ENCODE peak calls at places on chromosomes 7 and 10, in eight cellular contexts. J, Z, N, P, T, R, A and F are unnamed samples.

GRCh38 chr7:83850941-83851340 is 202.0 kb upstream of the SEMA3E start:
- DNase-seq in R (no peak), T (no peak), J (no peak), P (no peak), A (no peak), N (no peak), Z (no peak), F (no peak)

GRCh38 chr10:3398825-3399646 is 226.5 kb upstream of the PITRM1 start:
- DNase-seq in R (peak), N (no peak), T (no peak), J (peak), Z (no peak), P (no peak), A (no peak), F (no peak)

GRCh38 chr10:132330486-132330833 is 1.5 kb upstream of the LRRC27 start:
- DNase-seq in T (no peak), N (no peak), R (no peak), P (no peak), Z (no peak), J (peak), A (no peak), F (no peak)

GRCh38 chr7:32536585-32536984 is 41.3 kb downstream of the AVL9 start:
- DNase-seq in Z (no peak), A (no peak), T (peak), R (peak), J (no peak), P (no peak), N (peak), F (no peak)

GRCh38 chr10:111522551-111522950 is 445.7 kb downstream of the ADRA2A start:
- DNase-seq in J (no peak), P (no peak), R (no peak), T (no peak), A (no peak), Z (no peak), N (no peak), F (no peak)

GRCh38 chr7:28623863-28624262 is 211.5 kb downstream of the CREB5 start:
- DNase-seq in A (no peak), P (no peak), T (peak), N (no peak), J (no peak), Z (no peak), R (no peak), F (no peak)

GRCh38 chr7:107613948-107614347 is 33.9 kb downstream of the BCAP29 start:
- DNase-seq in A (no peak), J (no peak), N (no peak), P (no peak), T (no peak), R (no peak), Z (no peak), F (no peak)

GRCh38 chr10:114962441-114962840 is 24.4 kb downstream of the TRUB1 start:
- DNase-seq in J (no peak), N (no peak), T (no peak), A (no peak), R (no peak), P (no peak), Z (no peak), F (no peak)

GRCh38 chr7:8058852-8059251 is 90.3 kb downstream of the GLCCI1 start:
- DNase-seq in T (no peak), N (no peak), Z (no peak), R (no peak), A (no peak), P (no peak), J (no peak), F (no peak)

GRCh38 chr7:80858141-80858903 is 60.5 kb downstream of the SEMA3C start:
- DNase-seq in J (no peak), T (no peak), A (no peak), Z (no peak), R (no peak), P (no peak), N (peak), F (no peak)

GRCh38 chr7:13028036-13028730 is 340.8 kb downstream of the ARL4A start:
- DNase-seq in Z (no peak), N (no peak), J (no peak), R (no peak), A (no peak), T (no peak), P (no peak), F (no peak)

GRCh38 chr7:138170959-138171703 is 94.9 kb downstream of the AKR1D1 start:
- DNase-seq in N (no peak), P (peak), Z (peak), A (no peak), J (no peak), R (no peak), T (no peak), F (no peak)

GRCh38 chr10:5147255-5147980 is 37.5 kb downstream of the AKR1C8 start:
- DNase-seq in N (no peak), A (no peak), Z (no peak), R (no peak), P (no peak), J (no peak), T (no peak), F (no peak)

GRCh38 chr10:126157127-126157526 is 231.2 kb downstream of the ADAM12 start:
- DNase-seq in Z (no peak), P (no peak), R (no peak), A (no peak), N (no peak), T (no peak), J (no peak), F (no peak)

GRCh38 chr10:131860806-131861440 is 39.9 kb upstream of the PPP2R2D start:
- DNase-seq in T (no peak), J (peak), R (no peak), Z (no peak), N (no peak), P (no peak), A (no peak), F (no peak)

GRCh38 chr7:107501593-107501992 is 31.7 kb downstream of the GPR22 start:
- DNase-seq in J (no peak), R (peak), A (no peak), N (peak), T (peak), Z (peak), P (peak), F (no peak)

GRCh38 chr7:114269714-114270113 is 144.9 kb upstream of the FOXP2 start:
- DNase-seq in T (no peak), Z (no peak), J (no peak), P (no peak), R (no peak), A (no peak), N (no peak), F (no peak)

GRCh38 chr10:6398419-6398818 is 181.7 kb downstream of the PRKCQ start:
- DNase-seq in N (no peak), J (no peak), T (no peak), P (no peak), R (no peak), Z (no peak), A (no peak), F (no peak)

GRCh38 chr10:119723624-119724023 is 2.2 kb upstream of the INPP5F start:
- DNase-seq in P (no peak), J (no peak), R (no peak), A (no peak), N (no peak), Z (no peak), T (no peak), F (no peak)

GRCh38 chr7:139034855-139035587 is 821 bp downstream of the ZC3HAV1L start:
- DNase-seq in P (no peak), J (no peak), Z (peak), R (no peak), T (peak), N (peak), A (no peak), F (no peak)

GRCh38 chr10:121579656-121580055 is 18.6 kb downstream of the FGFR2 start:
- DNase-seq in N (no peak), A (no peak), Z (no peak), T (peak), R (no peak), J (no peak), P (no peak), F (no peak)

GRCh38 chr7:129502708-129503685 is 666 bp downstream of the SMKR1 start:
- DNase-seq in A (no peak), P (peak), N (no peak), J (no peak), Z (peak), T (peak), R (no peak), F (no peak)

GRCh38 chr7:69656890-69657289 is 58.6 kb downstream of the AUTS2 start:
- DNase-seq in A (no peak), Z (no peak), T (no peak), N (no peak), P (no peak), J (no peak), R (no peak), F (no peak)

GRCh38 chr7:71491331-71491730 is 359.4 kb downstream of the GALNT17 start:
- DNase-seq in T (no peak), A (no peak), J (no peak), P (no peak), R (no peak), Z (no peak), N (no peak), F (no peak)

GRCh38 chr7:156079156-156079555 is 266.9 kb upstream of the SHH start:
- DNase-seq in Z (no peak), J (peak), P (no peak), N (no peak), A (no peak), R (no peak), T (no peak), F (no peak)

GRCh38 chr10:8424555-8425201 is 370.2 kb downstream of the GATA3 start:
- DNase-seq in T (no peak), J (no peak), N (no peak), R (no peak), Z (no peak), P (no peak), A (no peak), F (no peak)

GRCh38 chr7:110721395-110721794 is 369.5 kb upstream of the LRRN3 start:
- DNase-seq in T (no peak), R (no peak), A (no peak), N (no peak), J (no peak), Z (no peak), P (no peak), F (no peak)

GRCh38 chr7:121003986-121004685 is 15.6 kb downstream of the CPED1 start:
- DNase-seq in T (no peak), P (no peak), J (no peak), R (no peak), A (no peak), N (no peak), Z (no peak), F (no peak)

DNA sequence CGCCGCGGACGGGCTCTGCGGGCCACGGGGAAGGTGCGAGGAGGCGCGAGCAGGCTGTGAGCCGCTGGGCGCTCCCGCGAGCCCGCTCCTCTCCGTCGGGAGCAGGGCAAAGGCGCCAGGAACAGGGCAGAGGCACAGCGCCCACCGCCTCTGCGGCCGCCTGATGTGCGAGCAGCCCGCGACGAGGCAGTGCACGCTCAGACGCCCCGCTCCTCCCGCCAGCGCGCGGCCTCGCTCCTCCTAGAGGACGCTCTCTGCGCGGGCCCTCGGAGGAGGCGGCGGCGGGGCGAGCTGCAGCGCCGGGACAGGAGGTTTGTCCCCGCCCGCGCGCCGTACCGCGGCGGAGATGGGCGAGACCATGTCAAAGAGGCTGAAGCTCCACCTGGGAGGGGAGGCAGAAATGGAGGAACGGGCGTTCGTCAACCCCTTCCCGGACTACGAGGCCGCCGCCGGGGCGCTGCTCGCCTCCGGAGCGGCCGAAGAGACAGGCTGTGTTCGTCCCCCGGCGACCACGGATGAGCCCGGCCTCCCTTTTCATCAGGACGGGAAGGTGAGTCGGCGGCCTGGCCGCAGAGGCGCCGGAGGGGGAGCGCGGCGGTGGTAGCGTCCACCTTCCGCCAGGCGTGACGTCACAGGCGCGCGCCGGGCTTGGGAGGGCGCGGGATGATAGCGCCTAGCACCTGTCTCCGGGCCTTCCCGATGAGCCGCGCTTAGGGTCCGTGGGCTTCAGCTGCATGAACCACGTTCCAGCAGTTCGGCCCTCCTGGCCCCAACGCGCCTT is 733 bp downstream of the LANCL2 start:
- DNase-seq in N (peak), R (peak), A (peak), T (peak), J (peak), P (peak), Z (peak), F (peak)
- TF ChIP-seq CTCF in N (no peak), R (peak), A (peak), T (peak), J (peak), P (peak), Z (peak), F (peak)

GRCh38 chr10:20855398-20856038 is 41.6 kb downstream of the NEBL start:
- DNase-seq in P (no peak), R (no peak), Z (no peak), N (peak), J (no peak), A (no peak), T (peak), F (no peak)
- TF ChIP-seq CTCF in P (peak), R (peak), Z (peak), N (peak), J (peak), A (no peak), T (peak), F (peak)

DNA sequence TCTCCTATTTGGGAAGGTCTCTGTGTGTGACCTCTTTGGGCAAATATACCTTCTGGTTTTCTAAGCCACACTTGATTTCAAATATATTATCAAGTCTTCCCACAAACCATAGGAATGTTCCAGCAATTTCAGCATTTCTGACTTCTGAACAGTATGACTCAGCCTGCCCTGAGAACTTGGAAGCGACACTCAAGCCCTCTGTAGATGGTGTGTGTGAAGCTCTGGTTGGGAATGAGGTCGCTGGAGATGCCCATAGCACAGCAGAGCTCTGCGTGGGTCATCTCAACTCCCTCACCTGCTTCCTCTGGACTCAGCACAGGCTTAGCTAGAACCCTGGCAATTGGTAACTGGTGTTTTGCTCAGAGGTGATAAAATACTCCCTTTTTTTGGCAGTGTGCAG is 87.3 kb upstream of the NRP1 start:
- DNase-seq in P (no peak), R (no peak), A (peak), N (peak), Z (no peak), T (peak), J (no peak), F (no peak)
- TF ChIP-seq CTCF in P (no peak), R (no peak), A (no peak), N (no peak), Z (no peak), T (no peak), J (no peak), F (no peak)

DNA sequence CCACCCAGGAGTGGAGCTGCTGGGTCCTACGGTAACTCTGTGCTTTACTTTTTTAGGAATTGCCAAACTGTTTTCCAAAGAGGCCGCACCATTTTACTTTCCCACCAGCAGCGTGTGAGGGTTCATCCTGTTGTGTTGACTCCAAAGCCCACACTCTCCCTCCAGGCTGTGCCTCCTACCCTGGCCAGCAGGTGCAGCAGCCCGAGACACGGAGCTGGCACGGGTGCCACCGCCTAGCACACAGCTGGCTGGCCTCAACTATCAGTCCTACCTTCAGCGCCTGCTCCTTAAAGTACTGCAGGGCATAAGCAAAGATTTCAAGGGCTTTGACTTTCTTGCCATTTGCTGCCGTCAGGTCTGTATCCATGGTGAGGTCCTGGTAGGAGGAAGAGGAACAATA is 44.0 kb downstream of the HSPA12A start:
- DNase-seq in R (no peak), P (no peak), J (no peak), A (no peak), T (no peak), N (no peak), Z (no peak), F (no peak)
- TF ChIP-seq CTCF in R (no peak), P (no peak), J (no peak), A (no peak), T (no peak), N (no peak), Z (no peak), F (no peak)

DNA sequence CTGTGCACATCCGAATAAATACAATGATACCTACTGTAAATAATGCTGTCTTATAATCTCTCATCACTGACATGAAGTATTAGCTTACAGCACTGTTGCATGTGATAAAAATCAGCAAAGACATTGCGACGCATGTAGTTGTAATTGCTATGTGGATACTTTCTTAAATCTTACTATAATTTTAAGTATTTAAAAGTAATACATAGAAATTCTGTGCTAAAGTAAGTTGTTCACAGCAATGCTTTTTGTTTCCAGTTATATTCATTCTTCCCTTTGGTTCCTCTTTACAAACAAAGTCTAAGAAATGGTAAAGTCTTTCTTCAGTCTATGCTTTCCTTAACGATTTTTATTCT is 113.7 kb upstream of the DGKB start:
- DNase-seq in T (no peak), J (no peak), R (no peak), P (no peak), Z (no peak), N (no peak), A (no peak), F (no peak)
- TF ChIP-seq CTCF in T (no peak), J (peak), R (no peak), P (no peak), Z (no peak), N (no peak), A (no peak), F (peak)

GRCh38 chr7:89780291-89780690 is 374.0 kb upstream of the STEAP1 start:
- DNase-seq in P (no peak), A (no peak), T (no peak), N (no peak), J (no peak), Z (no peak), R (no peak), F (no peak)
- TF ChIP-seq CTCF in P (no peak), A (no peak), T (no peak), N (no peak), J (no peak), Z (no peak), R (no peak), F (no peak)

DNA sequence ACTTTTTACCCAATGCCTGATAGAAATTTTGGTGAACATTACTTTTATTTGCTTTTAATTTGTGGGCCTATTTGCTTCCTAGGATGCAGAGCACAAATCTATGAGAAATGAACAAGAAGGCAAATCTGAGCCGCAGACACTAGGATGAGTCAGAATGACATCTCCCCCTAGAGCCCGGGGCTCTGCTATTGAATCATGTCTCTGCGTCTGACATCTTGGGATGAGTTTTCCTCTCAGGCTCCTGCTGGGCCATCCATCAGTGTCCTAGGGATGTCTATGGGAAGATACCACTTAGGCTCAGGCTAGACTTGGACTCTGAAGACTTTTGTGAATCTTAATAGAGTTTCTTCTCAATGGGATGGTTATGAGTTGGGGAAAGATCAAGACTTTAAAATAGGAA is 157.3 kb upstream of the MTPN start:
- DNase-seq in P (no peak), J (no peak), A (no peak), N (peak), Z (no peak), T (peak), R (no peak), F (no peak)
- TF ChIP-seq CTCF in P (no peak), J (no peak), A (no peak), N (peak), Z (no peak), T (no peak), R (no peak), F (no peak)

DNA sequence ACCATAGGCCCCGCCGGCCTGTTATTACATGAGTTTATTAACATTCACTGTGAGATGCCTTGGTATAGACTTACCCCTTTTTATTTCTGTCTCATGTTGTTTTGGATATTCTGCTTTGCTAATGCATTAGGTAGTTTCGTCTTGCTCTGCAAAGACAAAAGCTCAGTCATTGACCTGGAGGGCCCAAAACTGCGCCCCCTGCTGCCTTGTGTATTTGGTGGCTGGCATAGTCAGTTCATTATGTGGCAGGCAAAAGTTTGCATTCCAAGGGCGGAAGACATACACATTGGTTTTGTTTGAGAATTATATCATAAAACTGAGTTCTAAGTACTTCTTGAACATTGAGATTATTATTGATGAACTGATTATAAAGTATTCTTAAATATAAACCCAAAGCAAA is 372.5 kb downstream of the SDK1 start:
- DNase-seq in N (peak), Z (no peak), J (no peak), T (peak), P (peak), R (no peak), A (no peak), F (no peak)
- TF ChIP-seq CTCF in N (peak), Z (no peak), J (peak), T (peak), P (peak), R (no peak), A (no peak), F (peak)